ENCODE peak calls at places on chromosomes 6 and 20, in four cellular contexts. C, D, G and W are unnamed samples.

GRCh38 chr6:138230759-138231398 is 12.6 kb upstream of the PBOV1 start:
- DNase-seq in C (no peak), D (no peak), G (no peak), W (no peak)

GRCh38 chr6:25958700-25959162 is 3.9 kb upstream of the TRIM38 start:
- DNase-seq in C (no peak), D (no peak), G (no peak), W (no peak)

GRCh38 chr6:132128424-132128823 is 177.3 kb upstream of the CCN2 start:
- DNase-seq in G (no peak), C (no peak), D (no peak), W (no peak)

GRCh38 chr6:38973178-38974057 is 75.2 kb upstream of the GLP1R start:
- DNase-seq in D (peak), C (no peak), G (no peak), W (no peak)

GRCh38 chr6:72798196-72798595 is 176.3 kb downstream of the KCNQ5 start:
- DNase-seq in G (no peak), C (no peak), D (no peak), W (no peak)

GRCh38 chr6:128275681-128276080 is 244.7 kb downstream of the PTPRK start:
- DNase-seq in D (no peak), G (no peak), C (no peak), W (no peak)

GRCh38 chr20:18066421-18067333 is 9.0 kb upstream of the OVOL2 start:
- DNase-seq in C (no peak), D (no peak), G (no peak), W (no peak)

GRCh38 chr6:55758156-55758942 is 117.0 kb downstream of the BMP5 start:
- DNase-seq in C (no peak), G (no peak), D (peak), W (no peak)

DNA sequence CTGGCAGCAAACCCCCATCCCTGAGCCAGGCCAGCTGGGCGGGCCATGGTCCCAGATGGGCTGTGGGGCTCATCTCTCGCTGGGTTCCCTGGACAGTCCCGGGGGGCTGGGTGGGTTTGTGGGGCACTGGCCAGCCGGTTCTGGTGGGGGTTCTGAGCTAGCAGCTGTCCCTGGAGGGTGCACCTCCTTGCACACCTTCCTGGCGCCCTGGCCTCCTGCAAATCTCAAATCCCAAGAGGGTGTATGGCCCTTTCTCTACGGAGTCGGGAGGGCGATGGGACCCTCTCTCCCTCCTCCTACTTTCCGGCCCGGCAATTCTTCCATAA is 1.2 kb upstream of the LAMA5 start:
- DNase-seq in D (no peak), C (no peak), G (no peak), W (no peak)
- H3K4me3 ChIP-seq in D (no peak), C (peak), G (peak), W (peak)

DNA sequence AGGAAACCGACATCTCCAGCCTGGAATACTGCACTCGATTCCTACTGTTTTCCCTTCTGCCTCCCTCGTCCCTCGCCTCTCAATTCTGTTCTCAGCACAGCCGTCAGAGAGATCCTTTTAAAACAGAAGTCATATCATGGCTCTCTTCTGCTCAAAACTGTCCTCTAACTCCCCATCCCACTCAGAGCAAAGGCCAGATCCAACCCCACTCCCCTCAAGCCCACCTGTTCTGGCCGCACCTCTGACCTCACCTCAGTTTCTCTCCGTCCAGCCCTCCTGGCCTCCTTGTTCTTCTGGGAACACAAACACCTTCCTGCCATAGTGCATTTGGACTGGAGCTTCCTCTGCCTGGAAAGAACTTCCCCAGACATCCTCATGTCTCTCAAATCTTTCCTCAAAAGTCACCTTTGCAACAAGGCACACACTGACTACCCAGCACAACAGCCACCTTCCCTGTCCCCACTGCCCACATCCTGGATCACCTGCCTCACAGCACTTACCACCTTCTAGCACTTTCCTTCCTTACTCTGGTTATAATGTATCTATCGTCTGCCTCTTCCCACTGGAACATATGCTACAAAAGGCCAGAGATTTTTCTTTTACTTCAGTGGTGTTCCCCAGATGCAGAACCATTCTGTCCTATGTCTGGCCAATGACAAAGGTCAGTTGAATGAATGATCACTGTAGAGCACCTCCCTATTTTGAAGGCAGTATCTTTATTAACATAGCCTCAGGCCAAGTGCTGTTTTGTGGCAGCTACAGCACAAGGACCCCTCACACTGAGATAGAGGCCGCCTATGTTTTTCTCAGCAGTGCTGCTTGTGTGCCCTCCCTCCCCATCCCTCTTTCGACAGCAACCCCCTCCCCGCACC is 4.2 kb downstream of the HLA-B start:
- DNase-seq in D (no peak), G (no peak), C (no peak), W (no peak)
- TF ChIP-seq POLR2A in D (no peak), G (no peak), C (peak), W (no peak)

DNA sequence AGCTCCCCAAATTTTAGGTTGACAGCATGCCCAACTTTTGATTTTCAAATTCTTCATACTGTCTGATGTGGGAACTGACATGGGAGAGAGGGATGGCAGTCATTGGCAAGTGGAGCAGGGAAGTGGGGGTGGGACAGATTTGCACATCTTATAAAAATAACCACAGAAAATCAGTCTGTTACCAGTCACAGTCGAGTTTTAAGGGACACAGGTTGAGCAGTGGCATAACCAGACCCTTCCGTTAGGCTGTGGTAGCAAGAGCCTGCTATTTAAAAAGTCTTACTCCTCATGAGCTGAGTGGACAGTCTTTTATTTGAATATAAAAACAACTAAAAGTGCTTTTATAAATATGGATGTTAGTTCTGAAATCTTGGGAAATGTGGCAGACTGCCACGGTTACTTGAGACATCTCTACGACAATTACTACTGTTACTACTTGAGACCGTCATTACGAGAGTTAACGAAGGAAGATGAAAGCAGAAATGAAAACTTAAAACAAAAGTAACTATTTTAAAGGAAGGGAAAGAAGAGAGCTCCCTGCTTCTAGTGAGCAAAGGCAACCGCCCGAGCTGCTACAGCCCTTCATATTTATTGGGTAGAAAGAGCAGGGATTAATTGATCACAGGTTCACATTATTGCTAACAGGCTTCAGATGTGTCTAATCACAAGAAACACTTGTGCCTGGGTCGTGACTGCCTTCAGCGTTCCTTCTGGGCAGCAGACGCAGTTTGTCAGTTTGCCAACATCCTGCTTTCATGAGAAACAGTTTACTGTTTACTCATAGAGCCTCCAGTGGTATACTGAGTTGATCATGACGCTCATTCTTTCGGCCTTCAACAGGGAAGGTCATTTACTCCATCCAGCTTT is 71.3 kb downstream of the EFHC1 start:
- DNase-seq in G (no peak), D (no peak), C (no peak), W (no peak)
- H3K4me3 ChIP-seq in G (no peak), D (no peak), C (no peak), W (no peak)

GRCh38 chr6:33073431-33073871 is at the start of gene HLA-DPA1:
- DNase-seq in C (peak), G (no peak), D (peak), W (no peak)

GRCh38 chr6:33069021-33069738 is 4.3 kb downstream of the HLA-DPA1 start:
- DNase-seq in G (no peak), D (no peak), C (no peak), W (no peak)

GRCh38 chr6:33072508-33073100 is 845 bp downstream of the HLA-DPA1 start:
- DNase-seq in C (no peak), D (no peak), G (no peak), W (no peak)

GRCh38 chr6:33070909-33071308 is 2.5 kb downstream of the HLA-DPA1 start:
- DNase-seq in C (no peak), G (no peak), D (no peak), W (no peak)

GRCh38 chr6:33071579-33071978 is 1.9 kb downstream of the HLA-DPA1 start:
- DNase-seq in D (no peak), G (no peak), C (no peak), W (no peak)
- TF ChIP-seq POLR2A in D (no peak), G (no peak), C (no peak), W (no peak)